ENCODE peak calls at places on chromosomes 6 and 20, in ten cellular contexts. One of them, this sample, is unnamed.

GRCh38 chr6:82551831-82552230 is 188.2 kb downstream of the TPBG start:
- DNase-seq in neural crest cell: no peak
- DNase-seq in astrocyte of the spinal cord: no peak
- DNase-seq in stomach: no peak
- DNase-seq in fibroblast of lung: no peak
- DNase-seq in activated CD8-positive, alpha-beta T cell treated with anti-CD3 and anti-CD28 coated beads for 36 hours: no peak
- DNase-seq in HFFc6: no peak
- DNase-seq in mucosa of descending colon: no peak
- DNase-seq in heart left ventricle: no peak
- DNase-seq in AG09309: no peak
- DNase-seq in this sample: no peak

GRCh38 chr6:12324096-12324495 is 33.9 kb downstream of the EDN1 start:
- DNase-seq in AG09309: no peak
- DNase-seq in stomach: peak; percentile 49
- DNase-seq in heart left ventricle: no peak
- DNase-seq in neural crest cell: no peak
- DNase-seq in HFFc6: peak; percentile 73
- DNase-seq in mucosa of descending colon: no peak
- DNase-seq in fibroblast of lung: no peak
- DNase-seq in activated CD8-positive, alpha-beta T cell treated with anti-CD3 and anti-CD28 coated beads for 36 hours: no peak
- DNase-seq in astrocyte of the spinal cord: peak; percentile 83
- DNase-seq in this sample: no peak

GRCh38 chr6:16239090-16239797 is 857 bp downstream of the GMPR start:
- DNase-seq in mucosa of descending colon: peak; percentile 71
- DNase-seq in AG09309: no peak
- DNase-seq in fibroblast of lung: peak; percentile 41
- DNase-seq in stomach: peak; percentile 80
- DNase-seq in astrocyte of the spinal cord: peak; percentile 70
- DNase-seq in neural crest cell: no peak
- DNase-seq in activated CD8-positive, alpha-beta T cell treated with anti-CD3 and anti-CD28 coated beads for 36 hours: peak; percentile 39
- DNase-seq in HFFc6: no peak
- DNase-seq in heart left ventricle: peak; percentile 33
- DNase-seq in this sample: peak; percentile 82

GRCh38 chr20:38201356-38201755 is 36.3 kb upstream of the TGM2 start:
- DNase-seq in HFFc6: peak; percentile 84
- DNase-seq in heart left ventricle: no peak
- DNase-seq in astrocyte of the spinal cord: peak; percentile 72
- DNase-seq in neural crest cell: no peak
- DNase-seq in mucosa of descending colon: peak; percentile 63
- DNase-seq in fibroblast of lung: peak; percentile 66
- DNase-seq in stomach: no peak
- DNase-seq in AG09309: peak; percentile 32
- DNase-seq in activated CD8-positive, alpha-beta T cell treated with anti-CD3 and anti-CD28 coated beads for 36 hours: no peak
- DNase-seq in this sample: no peak

GRCh38 chr20:54152227-54153040 is 21.4 kb downstream of the CYP24A1 start:
- DNase-seq in activated CD8-positive, alpha-beta T cell treated with anti-CD3 and anti-CD28 coated beads for 36 hours: no peak
- DNase-seq in AG09309: no peak
- DNase-seq in astrocyte of the spinal cord: no peak
- DNase-seq in mucosa of descending colon: no peak
- DNase-seq in neural crest cell: no peak
- DNase-seq in heart left ventricle: no peak
- DNase-seq in HFFc6: no peak
- DNase-seq in stomach: no peak
- DNase-seq in fibroblast of lung: no peak
- DNase-seq in this sample: no peak

GRCh38 chr20:56765172-56766073 is 136.3 kb downstream of the TFAP2C start:
- DNase-seq in activated CD8-positive, alpha-beta T cell treated with anti-CD3 and anti-CD28 coated beads for 36 hours: no peak
- DNase-seq in neural crest cell: peak; percentile 29
- DNase-seq in astrocyte of the spinal cord: no peak
- DNase-seq in heart left ventricle: no peak
- DNase-seq in stomach: no peak
- DNase-seq in fibroblast of lung: no peak
- DNase-seq in AG09309: no peak
- DNase-seq in HFFc6: no peak
- DNase-seq in mucosa of descending colon: no peak
- DNase-seq in this sample: no peak

GRCh38 chr20:31835977-31836852 is 9.2 kb downstream of the FOXS1 start:
- DNase-seq in AG09309: peak; percentile 51
- DNase-seq in heart left ventricle: peak; percentile 87
- DNase-seq in activated CD8-positive, alpha-beta T cell treated with anti-CD3 and anti-CD28 coated beads for 36 hours: peak; percentile 64
- DNase-seq in neural crest cell: no peak
- DNase-seq in mucosa of descending colon: peak; percentile 74
- DNase-seq in astrocyte of the spinal cord: peak; percentile 96
- DNase-seq in fibroblast of lung: peak; percentile 89
- DNase-seq in stomach: peak; percentile 65
- DNase-seq in HFFc6: peak; percentile 86
- DNase-seq in this sample: peak; percentile 79

GRCh38 chr6:44292661-44293365 is 20.3 kb downstream of the AARS2 start:
- DNase-seq in astrocyte of the spinal cord: no peak
- DNase-seq in mucosa of descending colon: no peak
- DNase-seq in activated CD8-positive, alpha-beta T cell treated with anti-CD3 and anti-CD28 coated beads for 36 hours: no peak
- DNase-seq in HFFc6: no peak
- DNase-seq in fibroblast of lung: no peak
- DNase-seq in AG09309: no peak
- DNase-seq in stomach: no peak
- DNase-seq in heart left ventricle: no peak
- DNase-seq in neural crest cell: no peak
- DNase-seq in this sample: no peak

GRCh38 chr20:2101057-2101934 is at the start of gene STK35:
- DNase-seq in astrocyte of the spinal cord: no peak
- DNase-seq in stomach: no peak
- DNase-seq in mucosa of descending colon: no peak
- DNase-seq in activated CD8-positive, alpha-beta T cell treated with anti-CD3 and anti-CD28 coated beads for 36 hours: peak; percentile 79
- DNase-seq in neural crest cell: peak; percentile 61
- DNase-seq in AG09309: no peak
- DNase-seq in HFFc6: no peak
- DNase-seq in fibroblast of lung: no peak
- DNase-seq in heart left ventricle: no peak
- DNase-seq in this sample: peak; percentile 88

GRCh38 chr20:2103454-2104153 is 2.0 kb downstream of the STK35 start:
- DNase-seq in mucosa of descending colon: no peak
- DNase-seq in AG09309: no peak
- DNase-seq in astrocyte of the spinal cord: peak; percentile 12
- DNase-seq in HFFc6: no peak
- DNase-seq in heart left ventricle: no peak
- DNase-seq in neural crest cell: no peak
- DNase-seq in stomach: no peak
- DNase-seq in activated CD8-positive, alpha-beta T cell treated with anti-CD3 and anti-CD28 coated beads for 36 hours: no peak
- DNase-seq in fibroblast of lung: peak; percentile 15
- DNase-seq in this sample: no peak

GRCh38 chr20:2102585-2103453 is 1.2 kb downstream of the STK35 start:
- DNase-seq in HFFc6: peak; percentile 55
- DNase-seq in mucosa of descending colon: peak; percentile 89
- DNase-seq in AG09309: peak; percentile 44
- DNase-seq in stomach: peak; percentile 86
- DNase-seq in fibroblast of lung: peak; percentile 89
- DNase-seq in heart left ventricle: peak; percentile 91
- DNase-seq in activated CD8-positive, alpha-beta T cell treated with anti-CD3 and anti-CD28 coated beads for 36 hours: peak; percentile 85
- DNase-seq in neural crest cell: peak; percentile 79
- DNase-seq in astrocyte of the spinal cord: peak; percentile 93
- DNase-seq in this sample: peak; percentile 87

GRCh38 chr20:2104236-2104635 is 2.6 kb downstream of the STK35 start:
- DNase-seq in fibroblast of lung: no peak
- DNase-seq in activated CD8-positive, alpha-beta T cell treated with anti-CD3 and anti-CD28 coated beads for 36 hours: no peak
- DNase-seq in neural crest cell: no peak
- DNase-seq in HFFc6: no peak
- DNase-seq in heart left ventricle: no peak
- DNase-seq in mucosa of descending colon: no peak
- DNase-seq in AG09309: no peak
- DNase-seq in stomach: no peak
- DNase-seq in astrocyte of the spinal cord: peak; percentile 7
- DNase-seq in this sample: no peak

DNA sequence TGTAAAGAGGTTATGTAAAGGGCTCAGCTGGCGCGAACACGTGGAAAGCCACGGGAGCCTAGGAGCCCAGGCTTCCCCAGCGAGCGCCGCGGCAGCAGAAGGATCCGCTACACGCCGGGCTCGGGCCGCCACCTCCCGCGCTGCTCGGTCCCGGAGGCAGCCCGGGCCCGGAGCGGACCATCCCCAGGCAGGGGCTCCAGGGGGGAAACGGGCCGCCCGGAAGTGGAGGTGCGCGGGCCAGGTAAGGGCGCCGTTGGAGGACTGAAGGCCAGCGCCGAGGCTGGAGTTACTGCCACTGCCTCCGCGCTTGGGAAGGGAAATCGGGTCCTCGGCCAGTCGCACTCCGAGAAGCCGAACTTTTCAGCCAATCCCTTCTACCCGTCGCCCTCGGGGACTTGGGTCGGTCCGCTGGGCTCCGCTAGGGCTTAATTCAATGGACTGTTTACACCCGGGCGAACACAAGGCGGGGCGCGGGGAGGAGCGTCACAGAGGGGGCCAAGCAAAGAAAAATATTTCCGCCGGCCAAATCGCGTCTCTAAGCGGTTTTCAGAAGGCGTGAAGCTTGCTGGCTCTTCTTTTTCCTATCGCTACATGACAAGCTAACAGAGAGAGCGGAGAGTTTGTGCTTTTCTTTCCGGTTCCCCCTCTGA is 433 bp downstream of the STK35 start:
- DNase-seq in fibroblast of lung: peak; percentile 94
- DNase-seq in stomach: peak; percentile 91
- DNase-seq in neural crest cell: peak; percentile 83
- DNase-seq in activated CD8-positive, alpha-beta T cell treated with anti-CD3 and anti-CD28 coated beads for 36 hours: peak; percentile 92
- DNase-seq in AG09309: peak; percentile 78
- DNase-seq in mucosa of descending colon: peak; percentile 94
- DNase-seq in astrocyte of the spinal cord: peak; percentile 96
- DNase-seq in heart left ventricle: peak; percentile 94
- DNase-seq in HFFc6: peak; percentile 93
- DNase-seq in this sample: peak; percentile 94
- TF ChIP-seq CTCF in fibroblast of lung: no peak
- TF ChIP-seq CTCF in stomach: peak; percentile 32
- TF ChIP-seq CTCF in neural crest cell: no peak
- TF ChIP-seq CTCF in activated CD8-positive, alpha-beta T cell treated with anti-CD3 and anti-CD28 coated beads for 36 hours: no peak
- TF ChIP-seq CTCF in AG09309: no peak
- TF ChIP-seq CTCF in mucosa of descending colon: no peak
- TF ChIP-seq CTCF in astrocyte of the spinal cord: no peak
- TF ChIP-seq CTCF in heart left ventricle: no peak
- TF ChIP-seq CTCF in HFFc6: peak; percentile 29
- TF ChIP-seq CTCF in this sample: peak; percentile 28

GRCh38 chr6:27472182-27472616 is 706 bp downstream of the ZNF184 start:
- DNase-seq in AG09309: no peak
- DNase-seq in heart left ventricle: peak; percentile 26
- DNase-seq in mucosa of descending colon: peak; percentile 55
- DNase-seq in activated CD8-positive, alpha-beta T cell treated with anti-CD3 and anti-CD28 coated beads for 36 hours: peak; percentile 93
- DNase-seq in astrocyte of the spinal cord: peak; percentile 78
- DNase-seq in HFFc6: peak; percentile 68
- DNase-seq in fibroblast of lung: peak; percentile 83
- DNase-seq in stomach: no peak
- DNase-seq in neural crest cell: peak; percentile 43
- DNase-seq in this sample: peak; percentile 75

GRCh38 chr6:27471365-27472115 is 1.4 kb downstream of the ZNF184 start:
- DNase-seq in stomach: no peak
- DNase-seq in AG09309: no peak
- DNase-seq in heart left ventricle: no peak
- DNase-seq in activated CD8-positive, alpha-beta T cell treated with anti-CD3 and anti-CD28 coated beads for 36 hours: no peak
- DNase-seq in astrocyte of the spinal cord: no peak
- DNase-seq in neural crest cell: no peak
- DNase-seq in fibroblast of lung: no peak
- DNase-seq in mucosa of descending colon: no peak
- DNase-seq in HFFc6: no peak
- DNase-seq in this sample: no peak

GRCh38 chr6:27474172-27474465 is 1.2 kb upstream of the ZNF184 start:
- DNase-seq in astrocyte of the spinal cord: no peak
- DNase-seq in stomach: no peak
- DNase-seq in heart left ventricle: no peak
- DNase-seq in activated CD8-positive, alpha-beta T cell treated with anti-CD3 and anti-CD28 coated beads for 36 hours: no peak
- DNase-seq in fibroblast of lung: no peak
- DNase-seq in HFFc6: no peak
- DNase-seq in mucosa of descending colon: no peak
- DNase-seq in AG09309: no peak
- DNase-seq in neural crest cell: no peak
- DNase-seq in this sample: no peak

GRCh38 chr6:27474672-27475071 is 1.8 kb upstream of the ZNF184 start:
- DNase-seq in neural crest cell: no peak
- DNase-seq in activated CD8-positive, alpha-beta T cell treated with anti-CD3 and anti-CD28 coated beads for 36 hours: no peak
- DNase-seq in fibroblast of lung: no peak
- DNase-seq in HFFc6: no peak
- DNase-seq in stomach: no peak
- DNase-seq in heart left ventricle: no peak
- DNase-seq in astrocyte of the spinal cord: no peak
- DNase-seq in mucosa of descending colon: no peak
- DNase-seq in AG09309: no peak
- DNase-seq in this sample: no peak

DNA sequence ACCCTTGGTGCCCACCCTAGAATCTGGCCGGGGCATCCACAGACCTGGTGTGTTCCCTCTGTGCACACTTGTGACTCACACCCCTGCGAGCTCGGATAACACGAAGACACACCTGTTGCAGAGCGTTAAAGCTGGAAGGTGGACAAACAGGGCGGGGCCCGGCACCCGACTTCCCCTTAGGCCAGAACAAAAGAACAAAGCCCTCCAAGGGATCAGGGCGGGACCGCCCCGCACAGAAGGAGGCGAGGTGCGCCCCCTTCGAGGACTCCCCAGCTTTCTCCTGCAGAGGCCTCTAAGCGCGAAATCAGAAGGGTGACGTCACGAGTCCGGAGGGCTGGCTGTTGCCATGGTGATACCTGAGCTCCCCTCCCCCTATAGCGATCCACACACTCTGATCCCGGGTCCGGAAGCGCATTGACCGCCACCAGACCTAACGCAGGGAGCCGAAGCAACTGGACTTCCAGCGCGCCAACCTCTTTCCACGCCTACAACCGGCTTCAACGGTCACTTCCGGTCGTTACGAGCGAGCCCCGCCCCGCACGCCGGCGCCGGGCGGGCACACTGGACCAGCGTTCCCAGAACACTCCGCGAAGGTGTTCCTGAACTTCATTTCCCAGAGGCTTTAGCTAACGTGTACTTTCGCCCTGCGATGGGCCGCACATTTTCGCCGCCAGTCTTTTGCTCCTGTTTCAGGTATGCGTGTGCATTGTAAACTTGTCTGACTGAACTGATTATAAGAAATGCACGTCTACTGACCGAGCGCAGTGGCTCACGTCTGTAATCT is at the start of gene ZNF184:
- DNase-seq in stomach: peak; percentile 96
- DNase-seq in activated CD8-positive, alpha-beta T cell treated with anti-CD3 and anti-CD28 coated beads for 36 hours: peak; percentile 89
- DNase-seq in neural crest cell: peak; percentile 90
- DNase-seq in HFFc6: peak; percentile 97
- DNase-seq in astrocyte of the spinal cord: peak; percentile 99
- DNase-seq in mucosa of descending colon: peak; percentile 97
- DNase-seq in AG09309: peak; percentile 91
- DNase-seq in fibroblast of lung: peak; percentile 98
- DNase-seq in heart left ventricle: peak; percentile 96
- DNase-seq in this sample: peak; percentile 97
- TF ChIP-seq CTCF in stomach: no peak
- TF ChIP-seq CTCF in activated CD8-positive, alpha-beta T cell treated with anti-CD3 and anti-CD28 coated beads for 36 hours: peak; percentile 18
- TF ChIP-seq CTCF in neural crest cell: no peak
- TF ChIP-seq CTCF in HFFc6: no peak
- TF ChIP-seq CTCF in astrocyte of the spinal cord: peak; percentile 7
- TF ChIP-seq CTCF in mucosa of descending colon: no peak
- TF ChIP-seq CTCF in AG09309: no peak
- TF ChIP-seq CTCF in fibroblast of lung: no peak
- TF ChIP-seq CTCF in heart left ventricle: no peak
- TF ChIP-seq CTCF in this sample: no peak

DNA sequence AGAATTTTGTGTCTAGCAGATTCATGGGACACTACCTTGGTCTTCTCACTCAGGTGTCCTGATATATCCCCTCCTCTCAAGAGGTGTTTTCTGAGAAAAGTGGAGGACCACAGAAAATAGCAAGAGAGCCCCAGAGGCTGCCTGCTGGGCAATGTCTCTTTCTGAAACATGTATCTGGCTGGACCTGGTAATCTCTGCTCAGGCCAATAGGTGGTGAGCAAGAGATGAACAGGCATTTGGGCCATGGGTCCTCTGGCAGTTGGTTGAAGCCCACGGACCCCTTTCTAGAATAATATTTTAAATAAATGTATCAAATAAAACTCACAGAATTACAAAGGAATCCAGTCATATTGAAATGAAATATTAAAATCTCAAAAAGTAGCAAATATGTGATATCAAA is 8.8 kb upstream of the THBD start:
- DNase-seq in astrocyte of the spinal cord: no peak
- DNase-seq in heart left ventricle: no peak
- DNase-seq in fibroblast of lung: no peak
- DNase-seq in neural crest cell: no peak
- DNase-seq in AG09309: no peak
- DNase-seq in stomach: no peak
- DNase-seq in activated CD8-positive, alpha-beta T cell treated with anti-CD3 and anti-CD28 coated beads for 36 hours: no peak
- DNase-seq in mucosa of descending colon: no peak
- DNase-seq in HFFc6: no peak
- DNase-seq in this sample: no peak
- TF ChIP-seq CTCF in astrocyte of the spinal cord: no peak
- TF ChIP-seq CTCF in heart left ventricle: no peak
- TF ChIP-seq CTCF in fibroblast of lung: peak; percentile 15
- TF ChIP-seq CTCF in neural crest cell: no peak
- TF ChIP-seq CTCF in AG09309: no peak
- TF ChIP-seq CTCF in stomach: no peak
- TF ChIP-seq CTCF in activated CD8-positive, alpha-beta T cell treated with anti-CD3 and anti-CD28 coated beads for 36 hours: no peak
- TF ChIP-seq CTCF in mucosa of descending colon: no peak
- TF ChIP-seq CTCF in HFFc6: peak; percentile 41
- TF ChIP-seq CTCF in this sample: no peak

DNA sequence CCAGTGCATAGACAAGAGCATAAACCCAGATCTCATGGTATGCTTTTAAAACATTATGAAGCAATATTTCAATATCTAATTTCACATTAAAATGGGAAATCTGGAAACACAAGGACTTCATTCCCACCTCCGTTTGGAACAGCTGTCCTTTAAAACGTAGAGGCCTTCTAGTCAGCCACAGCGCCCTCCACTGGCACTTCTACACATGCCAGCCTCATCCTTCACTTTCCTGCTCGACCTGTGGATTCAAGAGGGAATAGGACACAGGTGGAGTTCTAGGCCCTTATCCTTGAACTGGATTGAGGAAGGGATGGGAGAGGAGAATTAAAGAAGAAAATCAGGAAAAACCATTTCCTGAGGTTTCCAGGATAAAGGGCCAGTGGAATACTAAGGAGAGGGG is 85.6 kb downstream of the LYRM4 start:
- DNase-seq in AG09309: no peak
- DNase-seq in heart left ventricle: no peak
- DNase-seq in astrocyte of the spinal cord: no peak
- DNase-seq in stomach: no peak
- DNase-seq in HFFc6: no peak
- DNase-seq in fibroblast of lung: no peak
- DNase-seq in neural crest cell: peak; percentile 33
- DNase-seq in mucosa of descending colon: no peak
- DNase-seq in activated CD8-positive, alpha-beta T cell treated with anti-CD3 and anti-CD28 coated beads for 36 hours: peak; percentile 64
- DNase-seq in this sample: peak; percentile 28
- TF ChIP-seq CTCF in AG09309: peak; percentile 35
- TF ChIP-seq CTCF in heart left ventricle: peak; percentile 39
- TF ChIP-seq CTCF in astrocyte of the spinal cord: peak; percentile 39
- TF ChIP-seq CTCF in stomach: no peak
- TF ChIP-seq CTCF in HFFc6: peak; percentile 68
- TF ChIP-seq CTCF in fibroblast of lung: peak; percentile 56
- TF ChIP-seq CTCF in neural crest cell: peak; percentile 61
- TF ChIP-seq CTCF in mucosa of descending colon: no peak
- TF ChIP-seq CTCF in activated CD8-positive, alpha-beta T cell treated with anti-CD3 and anti-CD28 coated beads for 36 hours: peak; percentile 51
- TF ChIP-seq CTCF in this sample: no peak

This sample was measured in testis.